ENCODE peak calls at places on chromosomes 6 and 20, in ten cellular contexts. One of them, this sample, is unnamed.

GRCh38 chr20:51345601-51346101 is 196.9 kb downstream of the NFATC2 start:
- DNase-seq in ELF-1: no peak
- DNase-seq in GM12864: no peak
- DNase-seq in activated gamma-delta T cell treated with Interleukin-2 at 50 U/mL for 16 hours: no peak
- DNase-seq in neural progenitor cell: no peak
- DNase-seq in RKO: no peak
- DNase-seq in HCT116: no peak
- DNase-seq in SHP77: no peak
- DNase-seq in stimulated activated CD4-positive, alpha-beta T cell treated with anti-CD3 and anti-CD28 coated beads, Interleukin-4, amount 100 ng/mL, for 4 hours: no peak
- DNase-seq in RPMI7951: peak
- DNase-seq in this sample: no peak

GRCh38 chr6:32967151-32968091 is 973 bp upstream of the BRD2 start:
- DNase-seq in ELF-1: peak
- DNase-seq in GM12864: no peak
- DNase-seq in activated gamma-delta T cell treated with Interleukin-2 at 50 U/mL for 16 hours: no peak
- DNase-seq in neural progenitor cell: peak
- DNase-seq in RKO: peak
- DNase-seq in HCT116: peak
- DNase-seq in SHP77: peak
- DNase-seq in stimulated activated CD4-positive, alpha-beta T cell treated with anti-CD3 and anti-CD28 coated beads, Interleukin-4, amount 100 ng/mL, for 4 hours: no peak
- DNase-seq in RPMI7951: peak
- DNase-seq in this sample: no peak

GRCh38 chr6:160139420-160139851 is 17.8 kb downstream of the SLC22A1 start:
- DNase-seq in ELF-1: peak
- DNase-seq in GM12864: no peak
- DNase-seq in activated gamma-delta T cell treated with Interleukin-2 at 50 U/mL for 16 hours: no peak
- DNase-seq in neural progenitor cell: no peak
- DNase-seq in RKO: peak
- DNase-seq in HCT116: no peak
- DNase-seq in SHP77: no peak
- DNase-seq in stimulated activated CD4-positive, alpha-beta T cell treated with anti-CD3 and anti-CD28 coated beads, Interleukin-4, amount 100 ng/mL, for 4 hours: no peak
- DNase-seq in RPMI7951: peak
- DNase-seq in this sample: no peak

GRCh38 chr20:47547034-47547387 is 45.3 kb downstream of the NCOA3 start:
- DNase-seq in ELF-1: no peak
- DNase-seq in GM12864: no peak
- DNase-seq in activated gamma-delta T cell treated with Interleukin-2 at 50 U/mL for 16 hours: no peak
- DNase-seq in neural progenitor cell: no peak
- DNase-seq in RKO: no peak
- DNase-seq in HCT116: no peak
- DNase-seq in SHP77: no peak
- DNase-seq in stimulated activated CD4-positive, alpha-beta T cell treated with anti-CD3 and anti-CD28 coated beads, Interleukin-4, amount 100 ng/mL, for 4 hours: no peak
- DNase-seq in RPMI7951: no peak
- DNase-seq in this sample: no peak

GRCh38 chr6:166488081-166488685 is 98.3 kb downstream of the RAMACL start:
- DNase-seq in ELF-1: peak
- DNase-seq in GM12864: peak
- DNase-seq in activated gamma-delta T cell treated with Interleukin-2 at 50 U/mL for 16 hours: peak
- DNase-seq in neural progenitor cell: peak
- DNase-seq in RKO: no peak
- DNase-seq in HCT116: no peak
- DNase-seq in SHP77: no peak
- DNase-seq in stimulated activated CD4-positive, alpha-beta T cell treated with anti-CD3 and anti-CD28 coated beads, Interleukin-4, amount 100 ng/mL, for 4 hours: peak
- DNase-seq in RPMI7951: no peak
- DNase-seq in this sample: peak

GRCh38 chr6:128710305-128710704 is 172.6 kb upstream of the LAMA2 start:
- DNase-seq in ELF-1: no peak
- DNase-seq in GM12864: no peak
- DNase-seq in activated gamma-delta T cell treated with Interleukin-2 at 50 U/mL for 16 hours: no peak
- DNase-seq in neural progenitor cell: no peak
- DNase-seq in RKO: no peak
- DNase-seq in HCT116: no peak
- DNase-seq in SHP77: no peak
- DNase-seq in stimulated activated CD4-positive, alpha-beta T cell treated with anti-CD3 and anti-CD28 coated beads, Interleukin-4, amount 100 ng/mL, for 4 hours: no peak
- DNase-seq in RPMI7951: peak
- DNase-seq in this sample: no peak

GRCh38 chr20:17887331-17888030 is 81.1 kb downstream of the SNX5 start:
- DNase-seq in ELF-1: no peak
- DNase-seq in GM12864: no peak
- DNase-seq in activated gamma-delta T cell treated with Interleukin-2 at 50 U/mL for 16 hours: no peak
- DNase-seq in neural progenitor cell: no peak
- DNase-seq in RKO: no peak
- DNase-seq in HCT116: no peak
- DNase-seq in SHP77: no peak
- DNase-seq in stimulated activated CD4-positive, alpha-beta T cell treated with anti-CD3 and anti-CD28 coated beads, Interleukin-4, amount 100 ng/mL, for 4 hours: no peak
- DNase-seq in RPMI7951: peak
- DNase-seq in this sample: no peak

GRCh38 chr6:85676086-85676729 is 33.5 kb upstream of the SYNCRIP start:
- DNase-seq in ELF-1: no peak
- DNase-seq in GM12864: no peak
- DNase-seq in activated gamma-delta T cell treated with Interleukin-2 at 50 U/mL for 16 hours: no peak
- DNase-seq in neural progenitor cell: no peak
- DNase-seq in RKO: peak
- DNase-seq in HCT116: no peak
- DNase-seq in SHP77: no peak
- DNase-seq in stimulated activated CD4-positive, alpha-beta T cell treated with anti-CD3 and anti-CD28 coated beads, Interleukin-4, amount 100 ng/mL, for 4 hours: no peak
- DNase-seq in RPMI7951: no peak
- DNase-seq in this sample: no peak